ENCODE peak calls at places on chromosomes 11 and 22, in nine cellular contexts. B is body of pancreas, T is IMR-90, V is SJSA1, M is left lung, A is pancreas, D is HCT116, C is adrenal gland, R is A549. P is an unnamed sample.

GRCh38 chr11:63673579-63673978 is 2.4 kb upstream of the ATL3 start:
- DNase-seq in B (no peak), T (peak; percentile 31), V (no peak), M (no peak), A (no peak), D (no peak), C (no peak), R (no peak), P (no peak)

GRCh38 chr11:121159721-121160120 is 58.7 kb downstream of the TECTA start:
- DNase-seq in B (no peak), T (no peak), V (no peak), M (no peak), A (no peak), D (no peak), C (no peak), R (no peak), P (no peak)

GRCh38 chr22:28582806-28583205 is 96.8 kb downstream of the TTC28 start:
- DNase-seq in B (no peak), T (peak; percentile 81), V (peak; percentile 19), M (no peak), A (no peak), D (no peak), C (no peak), R (no peak), P (peak; percentile 45)

GRCh38 chr22:28978158-28978557 is 83.5 kb downstream of the C22orf31 start:
- DNase-seq in B (no peak), T (peak; percentile 54), V (peak; percentile 43), M (no peak), A (no peak), D (peak; percentile 40), C (peak; percentile 73), R (peak; percentile 17), P (no peak)

GRCh38 chr11:84396521-84396920 is 1110.4 kb upstream of the CCDC90B start:
- DNase-seq in B (no peak), T (no peak), V (no peak), M (no peak), A (no peak), D (no peak), C (no peak), R (no peak), P (no peak)

GRCh38 chr22:48850658-48851287 is 976.9 kb downstream of the BRD1 start:
- DNase-seq in B (no peak), T (no peak), V (no peak), M (peak; percentile 20), A (no peak), D (no peak), C (no peak), R (no peak), P (no peak)

GRCh38 chr11:11265994-11266606 is 87.0 kb downstream of the CSNK2A3 start:
- DNase-seq in B (peak; percentile 40), T (peak; percentile 3), V (peak; percentile 19), M (no peak), A (peak; percentile 53), D (peak; percentile 16), C (peak; percentile 22), R (peak; percentile 64), P (no peak)

GRCh38 chr11:115423728-115424459 is 80.3 kb downstream of the CADM1 start:
- DNase-seq in B (no peak), T (peak; percentile 56), V (no peak), M (no peak), A (no peak), D (no peak), C (no peak), R (no peak), P (no peak)

GRCh38 chr11:15053201-15053685 is 20.1 kb upstream of the CALCB start:
- DNase-seq in B (no peak), T (no peak), V (no peak), M (no peak), A (no peak), D (peak; percentile 87), C (no peak), R (no peak), P (no peak)

GRCh38 chr11:118872403-118872821 is 11.3 kb upstream of the CXCR5 start:
- DNase-seq in B (no peak), T (no peak), V (no peak), M (no peak), A (no peak), D (no peak), C (no peak), R (no peak), P (no peak)

GRCh38 chr11:116471608-116472007 is 301.2 kb downstream of the BUD13 start:
- DNase-seq in B (no peak), T (peak; percentile 3), V (peak; percentile 77), M (no peak), A (no peak), D (peak; percentile 32), C (no peak), R (no peak), P (no peak)

GRCh38 chr11:109851780-109852390 is 241.3 kb upstream of the ZC3H12C start:
- DNase-seq in B (no peak), T (peak; percentile 31), V (no peak), M (no peak), A (no peak), D (no peak), C (no peak), R (no peak), P (no peak)

GRCh38 chr11:36619502-36619901 is 21.5 kb upstream of the RAG2 start:
- DNase-seq in B (no peak), T (no peak), V (no peak), M (no peak), A (no peak), D (no peak), C (no peak), R (no peak), P (no peak)

GRCh38 chr11:67023957-67024353 is 1.0 kb downstream of the SYT12 start:
- DNase-seq in B (no peak), T (no peak), V (no peak), M (no peak), A (no peak), D (no peak), C (no peak), R (no peak), P (no peak)

GRCh38 chr11:73308003-73308962 is at the start of gene ARHGEF17:
- DNase-seq in B (peak; percentile 69), T (peak; percentile 76), V (peak; percentile 47), M (peak; percentile 77), A (peak; percentile 65), D (peak; percentile 34), C (peak; percentile 51), R (peak; percentile 71), P (no peak)

GRCh38 chr11:73311394-73311869 is 3.4 kb downstream of the ARHGEF17 start:
- DNase-seq in B (no peak), T (no peak), V (no peak), M (no peak), A (no peak), D (no peak), C (no peak), R (no peak), P (no peak)

GRCh38 chr11:73308963-73309960 is 1.2 kb downstream of the ARHGEF17 start:
- DNase-seq in B (peak; percentile 84), T (peak; percentile 96), V (peak; percentile 88), M (peak; percentile 92), A (peak; percentile 71), D (peak; percentile 55), C (peak; percentile 81), R (peak; percentile 84), P (peak; percentile 90)

GRCh38 chr11:73310661-73311393 is 2.8 kb downstream of the ARHGEF17 start:
- DNase-seq in B (no peak), T (no peak), V (no peak), M (no peak), A (no peak), D (no peak), C (no peak), R (no peak), P (no peak)

GRCh38 chr11:73310076-73310475 is 2.0 kb downstream of the ARHGEF17 start:
- DNase-seq in B (no peak), T (no peak), V (no peak), M (no peak), A (no peak), D (no peak), C (no peak), R (no peak), P (no peak)
- H3K27ac ChIP-seq in B (peak overlapping the region; percentile 94), T (peak overlapping the region; percentile 89), V (no peak overlapping the region), M (peak overlapping the region; percentile 97), A (peak overlapping the region; percentile 85), D (no peak overlapping the region), C (peak overlapping the region; percentile 35), R (peak overlapping the region; percentile 91), P (no peak overlapping the region)

GRCh38 chr11:130068986-130069683 is 559 bp upstream of the APLP2 start:
- DNase-seq in B (peak; percentile 81), T (peak; percentile 80), V (peak; percentile 74), M (no peak), A (no peak), D (peak; percentile 35), C (peak; percentile 82), R (peak; percentile 47), P (peak; percentile 55)
- H3K27ac ChIP-seq in B (peak overlapping the region; percentile 87), T (peak overlapping the region; percentile 95), V (peak overlapping the region; percentile 31), M (peak overlapping the region; percentile 96), A (peak overlapping the region; percentile 94), D (peak overlapping the region; percentile 60), C (peak overlapping the region; percentile 79), R (peak overlapping the region; percentile 89), P (peak overlapping the region; percentile 59)

GRCh38 chr22:22709719-22710445 is 65.5 kb downstream of the GGTLC2 start:
- DNase-seq in B (no peak), T (no peak), V (no peak), M (no peak), A (peak; percentile 48), D (no peak), C (no peak), R (no peak), P (no peak)
- H3K27ac ChIP-seq in B (no peak overlapping the region), T (no peak overlapping the region), V (no peak overlapping the region), M (no peak overlapping the region), A (no peak overlapping the region), D (no peak overlapping the region), C (no peak overlapping the region), R (peak overlapping the region; percentile 27), P (no peak overlapping the region)

DNA sequence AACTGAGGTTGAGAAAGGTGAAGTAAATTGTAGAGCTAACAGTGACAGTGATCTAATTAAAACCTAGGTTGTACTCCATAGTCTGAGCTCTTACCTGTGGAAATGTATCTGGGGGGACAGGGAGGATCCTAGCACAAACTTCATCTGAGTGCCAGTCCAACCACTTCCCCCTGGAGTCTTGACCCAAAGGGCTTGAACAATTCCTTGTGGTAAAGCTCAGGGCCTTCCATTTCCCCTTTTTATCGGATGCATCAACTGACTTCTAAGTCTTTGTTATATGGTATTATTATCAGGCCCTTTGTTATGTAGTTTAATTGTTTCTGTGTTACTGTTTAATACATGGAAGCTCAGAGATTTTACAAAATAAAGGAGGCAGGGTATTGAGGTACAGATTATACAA is 140.1 kb upstream of the SESN3 start:
- DNase-seq in B (no peak), T (no peak), V (no peak), M (no peak), A (no peak), D (no peak), C (no peak), R (no peak), P (no peak)
- H3K27ac ChIP-seq in B (no peak overlapping the region), T (no peak overlapping the region), V (no peak overlapping the region), M (no peak overlapping the region), A (no peak overlapping the region), D (no peak overlapping the region), C (no peak overlapping the region), R (no peak overlapping the region), P (no peak overlapping the region)

DNA sequence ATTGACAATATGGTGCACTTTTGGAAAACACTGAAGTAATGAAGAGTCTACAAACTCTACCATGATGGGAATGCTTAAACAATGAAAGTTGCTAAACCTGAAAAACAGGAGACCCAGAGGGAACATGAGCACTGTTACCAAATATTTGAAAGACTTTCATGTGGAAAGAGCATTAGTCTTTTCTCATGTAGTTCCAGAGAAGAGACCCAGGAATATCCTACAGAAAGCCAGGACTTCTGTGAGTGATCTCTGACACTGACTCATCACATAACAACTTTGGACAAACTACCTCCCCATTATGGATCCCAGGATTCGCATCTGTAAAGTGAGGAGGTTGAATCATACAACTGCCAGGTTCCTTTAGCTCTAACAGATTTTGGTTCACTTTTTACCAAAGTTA is 62.2 kb downstream of the FAM181B start:
- DNase-seq in B (no peak), T (no peak), V (no peak), M (no peak), A (no peak), D (no peak), C (no peak), R (no peak), P (no peak)
- H3K27ac ChIP-seq in B (no peak overlapping the region), T (no peak overlapping the region), V (no peak overlapping the region), M (no peak overlapping the region), A (no peak overlapping the region), D (no peak overlapping the region), C (no peak overlapping the region), R (no peak overlapping the region), P (no peak overlapping the region)

P was measured in AG04450.